ENCODE peak calls at places on chromosomes 12 and 14, in six cellular contexts. A is esophagus squamous epithelium, N is mesenchymal stem cell, B is sigmoid colon, M is right atrium auricular region, S is tibial nerve. E is an unnamed sample.

GRCh38 chr12:19085090-19085489 is 44.4 kb upstream of the PLEKHA5 start:
- DNase-seq in A (no peak), N (no peak), B (no peak), M (no peak), S (no peak), E (no peak)

GRCh38 chr12:90280564-90281058 is 572.0 kb upstream of the ATP2B1 start:
- DNase-seq in A (no peak), N (no peak), B (no peak), M (no peak), S (no peak), E (no peak)

GRCh38 chr14:49977126-49977841 is 84.4 kb downstream of the ARF6 start:
- DNase-seq in A (no peak), N (no peak), B (no peak), M (no peak), S (no peak), E (no peak)

GRCh38 chr14:77979171-77979570 is 179.3 kb downstream of the ADCK1 start:
- DNase-seq in A (no peak), N (no peak), B (no peak), M (no peak), S (no peak), E (no peak)

GRCh38 chr14:32075636-32076277 is 1.3 kb upstream of the ARHGAP5 start:
- DNase-seq in A (no peak), N (peak; percentile 50), B (peak; percentile 84), M (peak; percentile 58), S (no peak), E (peak; percentile 82)

GRCh38 chr12:12881495-12881894 is 9.9 kb upstream of the GPRC5A start:
- DNase-seq in A (no peak), N (no peak), B (peak; percentile 29), M (no peak), S (no peak), E (no peak)

GRCh38 chr14:52692248-52692962 is 3.0 kb downstream of the ERO1A start:
- DNase-seq in A (no peak), N (peak; percentile 84), B (no peak), M (no peak), S (no peak), E (no peak)

GRCh38 chr14:20683125-20683895 is 1.1 kb upstream of the RNASE4 start:
- DNase-seq in A (no peak), N (peak; percentile 93), B (peak; percentile 87), M (peak; percentile 80), S (peak; percentile 55), E (no peak)

GRCh38 chr14:91220581-91221000 is 23.9 kb downstream of the GPR68 start:
- DNase-seq in A (no peak), N (no peak), B (no peak), M (no peak), S (no peak), E (no peak)

GRCh38 chr14:77681196-77682157 is 26.3 kb downstream of the ALKBH1 start:
- DNase-seq in A (no peak), N (peak; percentile 25), B (no peak), M (no peak), S (no peak), E (no peak)

GRCh38 chr12:69929531-69929930 is 104.5 kb downstream of the MYRFL start:
- DNase-seq in A (no peak), N (no peak), B (no peak), M (no peak), S (no peak), E (no peak)

GRCh38 chr12:203462-204260 is 10.3 kb downstream of the SLC6A12 start:
- DNase-seq in A (no peak), N (peak; percentile 34), B (no peak), M (no peak), S (no peak), E (no peak)

GRCh38 chr14:95611293-95611880 is 74.8 kb upstream of the TCL1B start:
- DNase-seq in A (no peak), N (no peak), B (no peak), M (no peak), S (no peak), E (no peak)

GRCh38 chr14:75011356-75012097 is 8.8 kb downstream of the EIF2B2 start:
- DNase-seq in A (no peak), N (peak; percentile 83), B (no peak), M (no peak), S (no peak), E (no peak)

GRCh38 chr12:20376984-20377383 is 8.6 kb downstream of the PDE3A start:
- DNase-seq in A (no peak), N (peak; percentile 40), B (no peak), M (no peak), S (no peak), E (no peak)

GRCh38 chr14:99231850-99232401 is 40.1 kb downstream of the BCL11B start:
- DNase-seq in A (no peak), N (no peak), B (no peak), M (no peak), S (no peak), E (no peak)

GRCh38 chr14:31926123-31926522 is 151.0 kb upstream of the ARHGAP5 start:
- DNase-seq in A (no peak), N (peak; percentile 50), B (no peak), M (no peak), S (no peak), E (no peak)

GRCh38 chr12:56212360-56212759 is 9.4 kb downstream of the RNF41 start:
- DNase-seq in A (no peak), N (no peak), B (no peak), M (no peak), S (no peak), E (no peak)

GRCh38 chr14:33432407-33433023 is 493.8 kb downstream of the NPAS3 start:
- DNase-seq in A (no peak), N (peak; percentile 37), B (no peak), M (no peak), S (no peak), E (no peak)

GRCh38 chr12:52183971-52184370 is 7.8 kb downstream of the KRT80 start:
- DNase-seq in A (no peak), N (no peak), B (no peak), M (no peak), S (no peak), E (no peak)
- H3K4me1 ChIP-seq in A (peaks cover 38% of the 10 kb centered on the region), N (peaks cover 80% of the 10 kb centered on the region), B (peaks cover 50% of the 10 kb centered on the region), M (no peaks in the 10 kb centered on the region), S (peaks cover 15% of the 10 kb centered on the region), E (peaks cover 13% of the 10 kb centered on the region)

GRCh38 chr12:132187646-132188450 is 43.6 kb downstream of the NOC4L start:
- DNase-seq in A (no peak), N (no peak), B (no peak), M (no peak), S (no peak), E (no peak)

GRCh38 chr12:132186857-132187620 is 42.8 kb downstream of the NOC4L start:
- DNase-seq in A (no peak), N (no peak), B (no peak), M (no peak), S (no peak), E (no peak)

GRCh38 chr12:132188451-132189298 is 44.4 kb downstream of the NOC4L start:
- DNase-seq in A (no peak), N (no peak), B (no peak), M (no peak), S (no peak), E (no peak)

GRCh38 chr12:132185698-132186097 is 41.4 kb downstream of the NOC4L start:
- DNase-seq in A (no peak), N (no peak), B (no peak), M (no peak), S (no peak), E (no peak)

GRCh38 chr12:132186208-132186856 is 42.1 kb downstream of the NOC4L start:
- DNase-seq in A (no peak), N (no peak), B (no peak), M (no peak), S (no peak), E (no peak)
- H3K27me3 ChIP-seq in A (no peaks in the 10 kb centered on the region), N (peaks cover 17% of the 10 kb centered on the region), B (no peaks in the 10 kb centered on the region), M (no peaks in the 10 kb centered on the region), S (peaks cover 6% of the 10 kb centered on the region), E (no peaks in the 10 kb centered on the region)

GRCh38 chr12:4274396-4274959 is 916 bp downstream of the CCND2 start:
- DNase-seq in A (no peak), N (peak; percentile 19), B (peak; percentile 81), M (no peak), S (no peak), E (no peak)
- H3K4me1 ChIP-seq in A (peaks cover 42% of the 10 kb centered on the region), N (peaks cover 31% of the 10 kb centered on the region), B (peaks cover 66% of the 10 kb centered on the region), M (no peaks in the 10 kb centered on the region), S (peaks cover 69% of the 10 kb centered on the region), E (peaks cover 6% of the 10 kb centered on the region)

GRCh38 chr12:65905941-65906471 is 81.7 kb downstream of the HMGA2 start:
- DNase-seq in A (no peak), N (no peak), B (no peak), M (no peak), S (no peak), E (no peak)
- H3K27me3 ChIP-seq in A (no peaks in the 10 kb centered on the region), N (no peaks in the 10 kb centered on the region), B (no peaks in the 10 kb centered on the region), M (no peaks in the 10 kb centered on the region), S (no peaks in the 10 kb centered on the region), E (no peaks in the 10 kb centered on the region)

DNA sequence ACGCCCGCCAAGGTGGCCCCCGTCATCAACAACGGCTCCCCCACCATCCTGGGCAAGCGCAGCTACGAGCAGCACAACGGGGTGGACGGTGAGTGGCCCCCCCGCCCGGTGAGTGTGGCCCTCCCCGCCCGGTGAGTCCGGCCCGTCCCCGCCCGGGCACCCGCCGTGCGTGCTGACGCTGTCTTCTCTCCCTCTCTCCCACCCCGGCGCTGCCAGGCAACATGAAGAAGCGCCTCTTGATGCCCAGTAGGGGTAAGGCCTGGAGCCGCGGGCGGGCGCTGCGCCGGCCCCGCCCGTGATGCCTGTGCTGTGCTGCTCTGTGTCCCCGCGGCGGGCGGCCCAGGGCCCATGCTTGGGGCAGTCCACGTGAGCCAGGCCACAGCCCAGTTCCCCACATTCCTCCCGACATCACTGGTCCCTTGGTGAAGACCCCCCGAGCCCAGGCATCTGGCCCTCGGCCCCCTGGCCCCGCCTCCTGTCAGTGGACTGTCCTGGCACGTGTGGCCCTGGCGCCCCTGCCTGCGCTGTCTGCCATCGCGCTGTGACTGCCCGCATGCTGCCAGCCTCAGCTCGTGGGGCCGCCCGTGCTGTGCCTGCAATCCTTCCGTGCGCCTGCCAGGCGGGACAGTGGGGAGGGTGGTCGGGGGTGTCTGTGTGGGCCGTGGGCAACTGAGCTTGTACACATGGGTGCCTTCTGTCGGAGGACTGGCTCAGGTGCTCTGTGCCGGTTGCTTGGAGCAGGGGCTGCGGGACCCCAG is 8.0 kb upstream of the CRIP2 start:
- DNase-seq in A (no peak), N (no peak), B (no peak), M (peak; percentile 76), S (no peak), E (no peak)
- H3K4me1 ChIP-seq in A (peaks cover 50% of the 10 kb centered on the region), N (peaks cover 63% of the 10 kb centered on the region), B (peaks cover 16% of the 10 kb centered on the region), M (no peaks in the 10 kb centered on the region), S (peaks cover 37% of the 10 kb centered on the region), E (peaks cover 12% of the 10 kb centered on the region)